ENCODE peak calls at places on chromosome X, in six cellular contexts. B, N, Q, I, H and M are unnamed samples.

GRCh38 chrX:136185409-136186022 is 38.2 kb downstream of the FHL1 start:
- DNase-seq in B (no peak), N (no peak), Q (no peak), I (no peak), H (no peak), M (no peak)

GRCh38 chrX:54447461-54447860 is 7.3 kb downstream of the TSR2 start:
- DNase-seq in B (no peak), N (no peak), Q (no peak), I (no peak), H (no peak), M (no peak)

GRCh38 chrX:9788908-9789307 is 2.7 kb downstream of the SHROOM2 start:
- DNase-seq in B (no peak), N (no peak), Q (no peak), I (no peak), H (no peak), M (no peak)

GRCh38 chrX:31604629-31605221 is 532.9 kb upstream of the FTHL17 start:
- DNase-seq in B (peak), N (no peak), Q (no peak), I (no peak), H (no peak), M (no peak)

GRCh38 chrX:37825225-37825842 is 22.0 kb downstream of the DYNLT3 start:
- DNase-seq in B (peak), N (peak), Q (peak), I (peak), H (peak), M (peak)

GRCh38 chrX:53918697-53919096 is 125.6 kb downstream of the PHF8 start:
- DNase-seq in B (no peak), N (no peak), Q (no peak), I (no peak), H (no peak), M (no peak)

GRCh38 chrX:69025802-69026301 is 139.4 kb downstream of the PJA1 start:
- DNase-seq in B (no peak), N (no peak), Q (no peak), I (peak), H (no peak), M (no peak)

GRCh38 chrX:39988496-39988895 is 109.3 kb downstream of the BCOR start:
- DNase-seq in B (no peak), N (no peak), Q (no peak), I (no peak), H (no peak), M (no peak)

GRCh38 chrX:30309139-30309571 is at the start of gene NR0B1:
- DNase-seq in B (no peak), N (no peak), Q (no peak), I (no peak), H (no peak), M (no peak)